ENCODE peak calls at places on chromosome 14, in five cellular contexts. F, W, R, L and U are unnamed samples.
A peak's percentile ranks its signal among the peaks of the same experiment; 100 is the strongest.

GRCh38 chr14:70873627-70874026 is 33.6 kb upstream of the PCNX1 start:
- DNase-seq in F (no peak), W (no peak), R (no peak), L (no peak), U (no peak)

GRCh38 chr14:80768646-80769045 is 172.9 kb downstream of the CEP128 start:
- DNase-seq in F (no peak), W (no peak), R (no peak), L (no peak), U (no peak)

GRCh38 chr14:56129941-56130340 is 11.7 kb downstream of the PELI2 start:
- DNase-seq in F (no peak), W (no peak), R (no peak), L (no peak), U (no peak)

GRCh38 chr14:50796391-50796790 is 34.6 kb downstream of the NIN start:
- DNase-seq in F (no peak), W (no peak), R (no peak), L (no peak), U (no peak)

GRCh38 chr14:80805136-80805535 is 136.4 kb downstream of the CEP128 start:
- DNase-seq in F (no peak), W (no peak), R (no peak), L (no peak), U (no peak)

GRCh38 chr14:69154779-69155178 is 1.9 kb upstream of the DCAF5 start:
- DNase-seq in F (no peak), W (no peak), R (no peak), L (no peak), U (no peak)

GRCh38 chr14:36767603-36768281 is 106.1 kb downstream of the PAX9 start:
- DNase-seq in F (peak; percentile 32), W (no peak), R (no peak), L (no peak), U (no peak)

GRCh38 chr14:24238123-24238522 is 4.3 kb downstream of the TINF2 start:
- DNase-seq in F (peak; percentile 13), W (peak; percentile 74), R (no peak), L (no peak), U (no peak)

GRCh38 chr14:86601813-86602212 is 1071.9 kb downstream of the FLRT2 start:
- DNase-seq in F (no peak), W (no peak), R (no peak), L (no peak), U (no peak)

GRCh38 chr14:82432531-82432930 is 898.9 kb upstream of the SEL1L start:
- DNase-seq in F (no peak), W (no peak), R (no peak), L (no peak), U (no peak)

GRCh38 chr14:21084988-21085853 is 13.2 kb downstream of the ZNF219 start:
- DNase-seq in F (no peak), W (peak; percentile 86), R (no peak), L (peak; percentile 58), U (no peak)

GRCh38 chr14:44529026-44529425 is 21.9 kb upstream of the FSCB start:
- DNase-seq in F (no peak), W (no peak), R (no peak), L (no peak), U (no peak)

GRCh38 chr14:68766299-68767247 is 26.3 kb downstream of the ZFP36L1 start:
- DNase-seq in F (no peak), W (no peak), R (no peak), L (no peak), U (no peak)

GRCh38 chr14:67837011-67837624 is 17.5 kb downstream of the RAD51B start:
- DNase-seq in F (peak; percentile 66), W (no peak), R (peak; percentile 51), L (no peak), U (no peak)

GRCh38 chr14:36254020-36254614 is 66.3 kb downstream of the MBIP start:
- DNase-seq in F (no peak), W (no peak), R (no peak), L (no peak), U (no peak)

GRCh38 chr14:101520621-101521305 is 40.5 kb upstream of the DIO3 start:
- DNase-seq in F (no peak), W (no peak), R (no peak), L (no peak), U (no peak)

GRCh38 chr14:95564060-95564459 is 29.2 kb downstream of the GLRX5 start:
- DNase-seq in F (no peak), W (no peak), R (no peak), L (no peak), U (no peak)

GRCh38 chr14:69580009-69580577 is 5.4 kb upstream of the CCDC177 start:
- DNase-seq in F (peak; percentile 66), W (no peak), R (no peak), L (no peak), U (no peak)

GRCh38 chr14:35875296-35875695 is 49.2 kb downstream of the BRMS1L start:
- DNase-seq in F (no peak), W (no peak), R (no peak), L (no peak), U (no peak)

GRCh38 chr14:54347044-54347443 is 49.8 kb upstream of the CDKN3 start:
- DNase-seq in F (no peak), W (no peak), R (no peak), L (no peak), U (no peak)

GRCh38 chr14:100909439-100909838 is 5.9 kb upstream of the RTL1 start:
- DNase-seq in F (no peak), W (no peak), R (no peak), L (no peak), U (no peak)

GRCh38 chr14:50830932-50831703 is at the start of gene NIN:
- DNase-seq in F (peak; percentile 84), W (peak; percentile 92), R (no peak), L (peak; percentile 86), U (peak; percentile 92)

GRCh38 chr14:57273236-57273635 is 4.5 kb downstream of the AP5M1 start:
- DNase-seq in F (no peak), W (no peak), R (no peak), L (no peak), U (no peak)

GRCh38 chr14:57266060-57266459 is 2.6 kb downstream of the EXOC5 start:
- DNase-seq in F (no peak), W (no peak), R (no peak), L (no peak), U (no peak)

DNA sequence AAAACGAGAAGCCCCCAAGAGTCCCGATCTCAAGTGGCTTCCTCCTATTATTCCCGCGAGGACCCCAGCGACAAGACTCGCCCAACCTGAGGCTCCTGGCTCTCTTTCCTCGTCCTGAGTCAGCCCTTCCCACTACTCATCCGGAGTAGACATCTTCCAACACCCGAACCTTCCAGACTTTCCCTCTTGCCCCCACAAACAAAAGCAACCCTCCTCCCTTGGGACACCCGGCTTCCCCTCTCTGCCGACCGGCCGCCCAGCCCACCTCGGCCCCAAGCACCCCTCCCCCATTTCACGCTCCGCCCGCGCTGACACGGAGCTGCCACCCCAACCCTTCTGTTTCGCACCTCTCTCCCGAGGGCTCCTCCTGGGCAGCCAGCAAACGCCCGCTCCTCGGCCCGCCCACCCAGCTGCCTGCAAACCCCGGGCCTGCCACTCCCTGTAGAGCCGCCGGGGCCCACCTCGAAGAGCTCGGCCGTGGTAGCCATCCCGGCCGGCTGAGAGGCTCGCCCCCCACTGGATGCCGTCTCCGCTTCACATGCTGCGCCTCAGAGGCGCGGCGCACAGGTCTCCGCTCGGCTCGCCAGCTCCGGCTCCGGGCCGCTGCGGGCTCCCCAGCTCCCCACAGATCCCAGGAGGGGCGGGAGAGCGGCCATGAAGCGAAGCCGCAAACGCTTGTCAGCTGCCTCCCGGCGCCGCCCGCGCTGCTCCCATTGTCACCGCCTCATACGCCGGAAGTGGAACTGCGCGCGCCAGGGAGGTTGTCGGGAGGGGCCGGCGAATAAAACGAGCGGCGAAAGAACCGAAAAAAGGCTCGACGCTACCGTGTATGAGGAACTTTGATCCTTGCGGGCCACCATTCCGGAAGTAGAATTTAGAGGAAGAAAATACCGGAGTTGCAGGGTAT is at the start of the genes AP5M1 and EXOC5:
- DNase-seq in F (peak; percentile 88), W (peak; percentile 97), R (peak; percentile 76), L (peak; percentile 95), U (peak; percentile 97)
- TF ChIP-seq CTCF in F (no peak), W (no peak), R (no peak), L (no peak), U (no peak)

GRCh38 chr14:66782853-66783252 is 274.9 kb downstream of the GPHN start:
- DNase-seq in F (no peak), W (no peak), R (no peak), L (no peak), U (no peak)
- TF ChIP-seq CTCF in F (no peak), W (no peak), R (no peak), L (no peak), U (no peak)

DNA sequence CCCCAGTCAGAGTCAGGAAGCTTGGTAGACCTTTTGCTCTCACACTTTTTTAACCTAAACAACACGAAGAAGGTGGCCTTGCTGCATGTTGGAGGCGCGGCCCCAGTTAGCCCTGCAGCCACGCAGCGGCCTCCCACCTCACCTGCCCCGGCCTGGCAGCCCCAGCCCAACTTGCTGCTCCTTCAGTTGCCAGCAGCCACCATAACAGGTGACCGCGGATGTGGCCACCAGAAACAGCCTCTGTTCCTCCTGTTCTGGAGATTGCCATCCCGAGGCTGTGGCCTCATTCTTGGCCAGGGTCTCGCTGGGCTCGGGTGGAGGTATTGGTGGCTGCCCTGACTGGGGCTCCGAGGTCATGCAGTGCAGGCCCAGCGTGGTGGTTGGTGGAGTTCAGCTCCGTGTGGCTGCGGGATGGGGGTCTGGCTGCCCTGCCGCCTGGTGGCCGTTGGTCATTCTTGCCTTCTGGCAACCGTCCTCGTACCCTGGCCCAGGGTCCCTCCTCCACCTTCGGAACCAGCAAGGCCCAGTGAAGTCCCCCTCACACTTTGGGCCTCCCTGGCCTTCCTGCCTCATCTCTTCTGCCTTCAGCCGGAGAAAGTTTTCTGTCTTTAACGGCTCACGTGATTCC is 20.7 kb upstream of the TEX22 start:
- DNase-seq in F (no peak), W (no peak), R (no peak), L (no peak), U (no peak)
- TF ChIP-seq CTCF in F (no peak), W (no peak), R (no peak), L (no peak), U (no peak)

DNA sequence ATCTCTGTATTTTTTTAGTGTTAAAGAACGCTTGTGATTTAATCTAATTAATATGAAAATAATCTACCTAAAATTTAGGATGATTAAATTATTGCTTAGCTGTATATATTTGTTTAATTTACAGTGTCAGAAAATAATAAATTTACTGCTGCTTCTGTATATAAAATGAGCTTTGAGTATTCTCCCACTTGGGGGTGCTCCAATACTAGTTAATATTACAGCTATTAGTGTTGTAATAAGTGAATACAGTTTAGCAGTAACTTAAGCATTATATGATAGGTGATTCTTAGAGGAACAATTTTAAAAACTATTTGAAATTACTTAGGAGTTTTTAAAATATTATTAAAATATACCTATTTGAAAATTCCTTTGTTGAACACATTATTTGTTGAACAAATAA is 62.2 kb downstream of the PAPOLA start:
- DNase-seq in F (no peak), W (no peak), R (no peak), L (no peak), U (no peak)
- TF ChIP-seq CTCF in F (no peak), W (no peak), R (no peak), L (no peak), U (no peak)

GRCh38 chr14:93105362-93105761 is 10.4 kb downstream of the ITPK1 start:
- DNase-seq in F (no peak), W (no peak), R (no peak), L (no peak), U (no peak)
- TF ChIP-seq CTCF in F (no peak), W (no peak), R (no peak), L (no peak), U (no peak)

GRCh38 chr14:72049462-72049861 is 117.2 kb downstream of the RGS6 start:
- DNase-seq in F (no peak), W (no peak), R (no peak), L (no peak), U (no peak)
- TF ChIP-seq CTCF in F (no peak), W (no peak), R (no peak), L (no peak), U (no peak)